ENCODE peak calls at places on chromosomes 12 and 14, in eight cellular contexts. G is brain microvascular endothelial cell, N is cardiac muscle cell, O is Caco-2, P is GM06990, W is mesothelial cell of epicardium, Y is tibial artery, C is fibroblast of the aortic adventitia. V is an unnamed sample.

GRCh38 chr14:89029961-89030694 is 205.7 kb downstream of the TTC8 start:
- DNase-seq in G (no peak), N (no peak), O (no peak), P (no peak), W (no peak), Y (no peak), C (no peak), V (no peak)

GRCh38 chr12:10159280-10159679 is 12.7 kb downstream of the OLR1 start:
- DNase-seq in G (no peak), N (no peak), O (no peak), P (no peak), W (no peak), Y (no peak), C (no peak), V (no peak)

GRCh38 chr12:67651380-67651695 is 2.8 kb downstream of the DYRK2 start:
- DNase-seq in G (no peak), N (peak; percentile 27), O (no peak), P (no peak), W (no peak), Y (no peak), C (peak; percentile 71), V (peak; percentile 50)

GRCh38 chr14:103378042-103378854 is 7.0 kb upstream of the MARK3 start:
- DNase-seq in G (no peak), N (no peak), O (no peak), P (no peak), W (no peak), Y (no peak), C (no peak), V (no peak)

GRCh38 chr14:64736271-64737131 is 32.3 kb downstream of the PLEKHG3 start:
- DNase-seq in G (no peak), N (no peak), O (no peak), P (no peak), W (no peak), Y (peak; percentile 65), C (no peak), V (no peak)

GRCh38 chr12:34292736-34293625 is 270.7 kb downstream of the ALG10 start:
- DNase-seq in G (no peak), N (no peak), O (peak; percentile 45), P (no peak), W (no peak), Y (peak; percentile 47), C (no peak), V (no peak)

GRCh38 chr14:89429206-89430091 is 12.4 kb upstream of the FOXN3 start:
- DNase-seq in G (no peak), N (no peak), O (no peak), P (no peak), W (no peak), Y (peak; percentile 65), C (no peak), V (peak; percentile 34)

GRCh38 chr12:48903982-48904411 is 21.3 kb downstream of the FKBP11 start:
- DNase-seq in G (peak; percentile 81), N (peak; percentile 95), O (no peak), P (peak; percentile 44), W (peak; percentile 86), Y (peak; percentile 81), C (peak; percentile 84), V (peak; percentile 80)

GRCh38 chr14:104353221-104353920 is 215.0 kb downstream of the KIF26A start:
- DNase-seq in G (no peak), N (no peak), O (no peak), P (no peak), W (no peak), Y (peak; percentile 53), C (no peak), V (no peak)

GRCh38 chr12:56839489-56840442 is 76.6 kb downstream of the HSD17B6 start:
- DNase-seq in G (no peak), N (peak; percentile 67), O (peak; percentile 67), P (peak; percentile 6), W (no peak), Y (peak; percentile 66), C (peak; percentile 41), V (peak; percentile 34)

GRCh38 chr12:104183443-104183842 is 32.1 kb upstream of the TXNRD1 start:
- DNase-seq in G (no peak), N (no peak), O (no peak), P (no peak), W (no peak), Y (no peak), C (no peak), V (no peak)

GRCh38 chr12:104180389-104180788 is 35.2 kb upstream of the TXNRD1 start:
- DNase-seq in G (peak; percentile 11), N (no peak), O (no peak), P (no peak), W (no peak), Y (no peak), C (no peak), V (no peak)

GRCh38 chr12:104182144-104182543 is 33.4 kb upstream of the TXNRD1 start:
- DNase-seq in G (peak; percentile 82), N (no peak), O (no peak), P (no peak), W (no peak), Y (peak; percentile 94), C (peak; percentile 99), V (no peak)

GRCh38 chr12:104182621-104183378 is 32.8 kb upstream of the TXNRD1 start:
- DNase-seq in G (peak; percentile 15), N (no peak), O (no peak), P (no peak), W (no peak), Y (no peak), C (peak; percentile 73), V (no peak)

GRCh38 chr12:104181313-104181712 is 34.3 kb upstream of the TXNRD1 start:
- DNase-seq in G (peak; percentile 44), N (no peak), O (no peak), P (no peak), W (no peak), Y (no peak), C (peak; percentile 47), V (no peak)
- TF ChIP-seq CTCF in G (no peak), N (no peak), O (no peak), P (no peak), W (no peak), Y (no peak), C (no peak), V (no peak)

GRCh38 chr14:81301813-81302212 is 81.1 kb upstream of the GTF2A1 start:
- DNase-seq in G (no peak), N (no peak), O (no peak), P (no peak), W (no peak), Y (no peak), C (no peak), V (no peak)

GRCh38 chr14:81301371-81301770 is 80.6 kb upstream of the GTF2A1 start:
- DNase-seq in G (no peak), N (no peak), O (no peak), P (no peak), W (no peak), Y (no peak), C (no peak), V (no peak)

GRCh38 chr14:81305743-81306142 is 85.0 kb upstream of the GTF2A1 start:
- DNase-seq in G (no peak), N (no peak), O (no peak), P (no peak), W (no peak), Y (no peak), C (no peak), V (no peak)

GRCh38 chr14:81303258-81303935 is 82.6 kb upstream of the GTF2A1 start:
- DNase-seq in G (no peak), N (no peak), O (peak; percentile 95), P (peak; percentile 46), W (no peak), Y (no peak), C (no peak), V (peak; percentile 41)

DNA sequence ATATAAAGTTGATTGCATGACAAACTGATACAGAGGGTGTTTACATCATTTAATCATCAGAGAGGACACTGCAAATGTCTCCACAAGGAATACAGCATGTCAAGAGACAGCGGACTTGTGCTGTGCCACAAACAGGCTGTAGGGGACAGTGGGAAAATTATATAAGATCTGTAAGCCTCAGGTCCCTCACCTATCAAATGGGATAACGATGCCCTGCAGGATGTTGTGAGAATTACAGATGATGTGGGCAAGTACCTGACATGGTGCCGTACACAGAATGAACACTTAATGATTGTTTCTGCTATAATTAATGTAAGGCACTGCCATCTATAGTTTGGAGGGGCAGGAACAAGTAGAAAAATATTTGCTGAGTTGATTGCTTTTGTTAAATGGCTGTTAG is 81.9 kb upstream of the GTF2A1 start:
- DNase-seq in G (no peak), N (no peak), O (no peak), P (no peak), W (no peak), Y (no peak), C (no peak), V (no peak)
- TF ChIP-seq CTCF in G (no peak), N (no peak), O (peak; percentile 20), P (no peak), W (peak; percentile 12), Y (no peak), C (no peak), V (no peak)

GRCh38 chr12:125454786-125455450 is 389.7 kb downstream of the AACS start:
- DNase-seq in G (no peak), N (no peak), O (no peak), P (no peak), W (no peak), Y (no peak), C (no peak), V (no peak)

GRCh38 chr12:125451408-125451807 is 386.2 kb downstream of the AACS start:
- DNase-seq in G (no peak), N (no peak), O (no peak), P (no peak), W (no peak), Y (no peak), C (no peak), V (no peak)

GRCh38 chr12:125453751-125454150 is 388.5 kb downstream of the AACS start:
- DNase-seq in G (no peak), N (no peak), O (no peak), P (no peak), W (no peak), Y (no peak), C (no peak), V (no peak)

DNA sequence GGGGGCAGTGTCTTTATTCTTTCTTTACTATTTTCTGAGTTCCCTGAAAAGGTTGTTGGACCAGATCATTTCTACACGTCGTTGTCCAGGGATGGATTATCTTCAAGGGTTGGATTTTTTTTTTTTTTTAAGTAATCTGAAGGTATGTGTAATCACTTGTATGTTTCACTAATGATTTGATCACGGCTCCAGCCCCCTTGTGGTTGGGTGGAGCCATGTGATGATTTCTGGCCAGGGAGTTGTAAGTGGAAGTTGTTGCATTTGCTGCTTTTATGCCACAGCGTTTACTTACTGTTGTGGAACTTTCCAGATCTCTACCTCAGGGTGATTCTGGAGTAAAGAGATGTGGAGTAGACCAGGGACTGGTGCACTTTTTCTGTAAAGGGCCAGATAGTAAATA is 390.3 kb downstream of the AACS start:
- DNase-seq in G (no peak), N (no peak), O (no peak), P (no peak), W (no peak), Y (no peak), C (no peak), V (no peak)
- TF ChIP-seq CTCF in G (no peak), N (no peak), O (no peak), P (no peak), W (no peak), Y (no peak), C (no peak), V (peak; percentile 26)

DNA sequence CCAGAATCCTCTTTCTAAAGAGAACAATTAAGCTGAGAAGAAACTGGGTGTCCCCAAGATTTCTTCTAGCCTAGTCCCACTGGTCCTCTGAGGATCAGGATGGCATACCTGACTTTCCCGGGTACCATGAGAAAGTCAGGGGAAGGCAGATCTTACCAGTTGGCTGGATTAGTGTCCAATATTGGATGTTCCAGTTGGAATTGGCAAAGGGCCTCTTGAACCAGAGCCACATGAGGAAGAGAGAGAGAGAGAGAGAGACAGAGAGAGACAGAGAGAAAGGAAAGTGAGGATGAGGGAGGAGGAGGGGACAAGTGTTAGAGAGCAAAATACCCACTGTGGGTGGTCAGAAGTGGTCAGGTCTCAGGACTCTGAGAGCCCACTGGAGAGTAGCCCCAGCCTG is 28.2 kb upstream of the A2M start:
- DNase-seq in G (no peak), N (no peak), O (no peak), P (no peak), W (no peak), Y (no peak), C (no peak), V (no peak)
- TF ChIP-seq CTCF in G (no peak), N (no peak), O (no peak), P (no peak), W (no peak), Y (no peak), C (no peak), V (no peak)